ENCODE peak calls at places on chromosomes 1 and 21, in five cellular contexts. V is HCT116, P is A549, L is IMR-90, J is body of pancreas. M is an unnamed sample.

GRCh38 chr1:8813991-8814390 is 3.4 kb downstream of the RERE start:
- DNase-seq in V (no peak), P (no peak), L (peak), J (no peak), M (no peak)

GRCh38 chr1:43890815-43891214 is 42.8 kb upstream of the ARTN start:
- DNase-seq in V (no peak), P (no peak), L (peak), J (no peak), M (no peak)

GRCh38 chr1:223759273-223759672 is 46.9 kb downstream of the CAPN2 start:
- DNase-seq in V (no peak), P (no peak), L (no peak), J (no peak), M (no peak)

GRCh38 chr1:3577300-3577699 is 34.0 kb downstream of the MEGF6 start:
- DNase-seq in V (no peak), P (no peak), L (peak), J (peak), M (no peak)

GRCh38 chr1:37676281-37677243 is 15.8 kb upstream of the CDCA8 start:
- DNase-seq in V (no peak), P (no peak), L (no peak), J (no peak), M (no peak)

GRCh38 chr1:159900086-159900680 is at the start of gene CFAP45:
- DNase-seq in V (peak), P (peak), L (peak), J (peak), M (no peak)

GRCh38 chr1:33275200-33275599 is 18.9 kb downstream of the ZNF362 start:
- DNase-seq in V (no peak), P (no peak), L (no peak), J (no peak), M (no peak)

GRCh38 chr1:158055854-158056253 is 62.4 kb downstream of the KIRREL1 start:
- DNase-seq in V (no peak), P (no peak), L (no peak), J (no peak), M (no peak)

GRCh38 chr1:85048296-85049064 is at the start of gene MCOLN3:
- DNase-seq in V (peak), P (peak), L (no peak), J (peak), M (peak)

GRCh38 chr1:2427976-2428375 is 15.6 kb upstream of the PEX10 start:
- DNase-seq in V (no peak), P (no peak), L (no peak), J (no peak), M (no peak)

GRCh38 chr1:172299515-172299914 is 121.0 kb upstream of the C1orf105 start:
- DNase-seq in V (no peak), P (no peak), L (no peak), J (no peak), M (no peak)

GRCh38 chr1:191026828-191027227 is 549.2 kb upstream of the BRINP3 start:
- DNase-seq in V (no peak), P (no peak), L (no peak), J (no peak), M (no peak)

GRCh38 chr1:68917456-68917855 is 420.6 kb upstream of the DEPDC1 start:
- DNase-seq in V (no peak), P (no peak), L (no peak), J (no peak), M (no peak)

GRCh38 chr1:51264470-51264869 is 28.4 kb downstream of the RNF11 start:
- DNase-seq in V (peak), P (no peak), L (peak), J (no peak), M (peak)

GRCh38 chr1:33599516-33600115 is 127.2 kb downstream of the ZSCAN20 start:
- DNase-seq in V (no peak), P (no peak), L (no peak), J (peak), M (no peak)

GRCh38 chr1:71393301-71393700 is 312.5 kb upstream of the ZRANB2 start:
- DNase-seq in V (no peak), P (no peak), L (no peak), J (no peak), M (no peak)

GRCh38 chr1:32627596-32628162 is 22.7 kb downstream of the ZBTB8OS start:
- DNase-seq in V (no peak), P (no peak), L (no peak), J (no peak), M (no peak)

GRCh38 chr21:39444406-39445145 is 1.0 kb downstream of the LCA5L start:
- DNase-seq in V (no peak), P (no peak), L (peak), J (peak), M (peak)

GRCh38 chr1:39668894-39669293 is 3.0 kb downstream of the NT5C1A start:
- DNase-seq in V (no peak), P (no peak), L (no peak), J (no peak), M (no peak)

GRCh38 chr1:207431508-207431907 is 22.6 kb upstream of the CR2 start:
- DNase-seq in V (no peak), P (no peak), L (no peak), J (no peak), M (no peak)

GRCh38 chr1:150365945-150366344 is 2.0 kb downstream of the RPRD2 start:
- DNase-seq in V (no peak), P (no peak), L (peak), J (no peak), M (no peak)

GRCh38 chr1:183023601-183024351 is 556 bp downstream of the LAMC1 start:
- DNase-seq in V (peak), P (peak), L (peak), J (peak), M (peak)

GRCh38 chr1:151106891-151107290 is 36.3 kb downstream of the GABPB2 start:
- DNase-seq in V (no peak), P (no peak), L (peak), J (no peak), M (peak)

GRCh38 chr1:67005068-67005467 is 48.9 kb downstream of the SLC35D1 start:
- DNase-seq in V (no peak), P (no peak), L (no peak), J (peak), M (no peak)

GRCh38 chr1:153485880-153486279 is 25.4 kb upstream of the S100A7 start:
- DNase-seq in V (no peak), P (no peak), L (no peak), J (no peak), M (no peak)

GRCh38 chr1:188489336-188490112 is 1660.8 kb downstream of the PLA2G4A start:
- DNase-seq in V (peak), P (peak), L (peak), J (no peak), M (peak)

GRCh38 chr1:20266141-20266540 is 24.5 kb upstream of the VWA5B1 start:
- DNase-seq in V (no peak), P (no peak), L (peak), J (no peak), M (no peak)

GRCh38 chr1:243264718-243265117 is 8.9 kb downstream of the SDCCAG8 start:
- DNase-seq in V (no peak), P (peak), L (peak), J (no peak), M (no peak)

GRCh38 chr1:183416850-183417690 is 1.1 kb downstream of the NMNAT2 start:
- DNase-seq in V (no peak), P (peak), L (peak), J (peak), M (no peak)

GRCh38 chr1:165073402-165074007 is 283.0 kb downstream of the LMX1A start:
- DNase-seq in V (peak), P (peak), L (peak), J (no peak), M (peak)

GRCh38 chr1:153534226-153534932 is 1.4 kb downstream of the S100A6 start:
- DNase-seq in V (no peak), P (peak), L (peak), J (no peak), M (no peak)

GRCh38 chr1:243946946-243947345 is 96.9 kb upstream of the AKT3 start:
- DNase-seq in V (no peak), P (peak), L (no peak), J (no peak), M (no peak)

GRCh38 chr1:183604811-183605210 is 14.6 kb upstream of the NCF2 start:
- DNase-seq in V (no peak), P (no peak), L (no peak), J (no peak), M (no peak)

GRCh38 chr1:190754769-190755168 is 277.1 kb upstream of the BRINP3 start:
- DNase-seq in V (peak), P (peak), L (peak), J (no peak), M (no peak)

GRCh38 chr1:154448271-154448905 is 43.2 kb downstream of the IL6R start:
- DNase-seq in V (no peak), P (no peak), L (no peak), J (no peak), M (no peak)

GRCh38 chr21:42658320-42659105 is 5.1 kb downstream of the PDE9A start:
- DNase-seq in V (no peak), P (no peak), L (no peak), J (no peak), M (no peak)

GRCh38 chr21:45875881-45876280 is 105.7 kb upstream of the COL6A1 start:
- DNase-seq in V (no peak), P (no peak), L (no peak), J (no peak), M (no peak)

GRCh38 chr1:10975567-10976326 is 36.7 kb upstream of the TARDBP start:
- DNase-seq in V (no peak), P (peak), L (peak), J (peak), M (peak)

GRCh38 chr1:17419626-17420328 is 19.7 kb downstream of the RCC2 start:
- DNase-seq in V (no peak), P (peak), L (peak), J (peak), M (no peak)
- TF ChIP-seq POLR2A in V (no peak), P (no peak), L (no peak), J (no peak), M (no peak)

GRCh38 chr1:109657970-109658369 is 2.1 kb downstream of the GSTM4 start:
- DNase-seq in V (no peak), P (no peak), L (no peak), J (no peak), M (no peak)

GRCh38 chr1:109653286-109653685 is 2.6 kb upstream of the GSTM4 start:
- DNase-seq in V (no peak), P (no peak), L (no peak), J (no peak), M (no peak)

GRCh38 chr1:109657395-109657794 is 1.5 kb downstream of the GSTM4 start:
- DNase-seq in V (no peak), P (no peak), L (no peak), J (no peak), M (no peak)

GRCh38 chr1:109654519-109654918 is 1.4 kb upstream of the GSTM4 start:
- DNase-seq in V (no peak), P (no peak), L (no peak), J (no peak), M (no peak)

GRCh38 chr1:109655624-109656519 is at the start of gene GSTM4:
- DNase-seq in V (peak), P (peak), L (peak), J (peak), M (peak)
- TF ChIP-seq POLR2A in V (no peak), P (peak), L (no peak), J (peak), M (peak)

GRCh38 chr1:162069334-162070093 is at the start of gene NOS1AP:
- DNase-seq in V (peak), P (peak), L (no peak), J (peak), M (peak)
- TF ChIP-seq POLR2A in V (no peak), P (no peak), L (no peak), J (peak), M (peak)

GRCh38 chr1:36087233-36088123 is 1.2 kb upstream of the ADPRS start:
- DNase-seq in V (no peak), P (no peak), L (no peak), J (no peak), M (no peak)

GRCh38 chr1:36086529-36087232 is 2.0 kb upstream of the ADPRS start:
- DNase-seq in V (no peak), P (no peak), L (no peak), J (no peak), M (no peak)

GRCh38 chr1:36089393-36090121 is 865 bp downstream of the ADPRS start:
- DNase-seq in V (no peak), P (no peak), L (peak), J (no peak), M (no peak)

GRCh38 chr1:36088265-36088576 is 471 bp upstream of the ADPRS start:
- DNase-seq in V (no peak), P (no peak), L (no peak), J (no peak), M (no peak)

DNA sequence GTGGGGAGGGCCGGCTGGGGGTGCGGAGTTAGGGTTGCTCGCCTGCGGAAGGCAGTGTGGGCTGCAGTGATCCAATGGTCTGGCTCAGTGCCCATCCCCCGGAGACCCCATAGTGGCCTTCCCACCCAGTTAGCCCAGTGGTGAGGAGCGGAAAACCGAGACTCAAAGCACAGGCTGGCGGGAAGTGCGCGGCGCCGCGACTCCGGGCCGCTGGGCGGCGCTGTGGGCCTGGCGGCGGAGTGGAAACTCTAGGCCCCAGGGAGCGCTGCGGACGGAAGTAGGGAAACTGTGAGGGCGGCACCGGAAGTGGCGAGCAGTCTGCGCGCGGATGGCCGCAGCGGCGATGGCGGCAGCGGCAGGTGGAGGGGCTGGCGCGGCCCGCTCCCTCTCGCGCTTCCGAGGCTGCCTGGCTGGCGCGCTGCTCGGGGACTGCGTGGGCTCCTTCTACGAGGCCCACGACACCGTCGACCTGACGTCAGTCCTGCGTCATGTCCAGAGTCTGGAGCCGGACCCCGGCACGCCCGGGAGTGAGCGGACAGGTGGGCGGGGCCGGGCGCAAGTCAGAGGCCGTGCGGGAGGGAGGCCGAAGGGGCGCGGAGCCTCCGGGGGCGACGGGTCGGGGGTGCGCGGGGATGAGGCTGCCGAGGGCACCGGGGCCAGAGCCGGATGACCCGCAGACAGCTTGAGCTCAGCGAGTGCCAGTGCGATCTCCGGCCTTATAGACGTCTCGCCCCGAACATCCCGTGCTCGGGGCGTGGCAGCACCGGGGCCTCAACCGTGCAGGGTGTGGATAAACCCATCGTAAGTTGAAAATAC is at the start of gene ADPRS:
- DNase-seq in V (peak), P (peak), L (peak), J (peak), M (peak)
- TF ChIP-seq POLR2A in V (peak), P (peak), L (peak), J (peak), M (peak)

M was measured in H54.